ENCODE peak calls at places on chromosomes 13 and 19, in nine cellular contexts. N is transverse colon, X is adrenal gland, U is A549, T is uterus, B is Peyer's patch, O is tibial nerve, H is sigmoid colon, W is body of pancreas. D is an unnamed sample.
A peak's percentile ranks its signal among the peaks of the same experiment; 100 is the strongest.

GRCh38 chr19:7894612-7895309 is 6.5 kb downstream of the LRRC8E start:
- DNase-seq in X (no peak), N (peak; percentile 43), U (no peak), O (no peak), T (no peak), B (peak; percentile 51), W (peak; percentile 66), H (no peak), D (no peak)

GRCh38 chr13:112902669-112903068 is 66.3 kb upstream of the MCF2L start:
- DNase-seq in X (no peak), B (peak; percentile 5), W (peak; percentile 44), N (no peak), U (no peak), O (no peak), H (peak; percentile 33), T (no peak), D (no peak)

GRCh38 chr13:59064042-59064441 is 1099.7 kb downstream of the DIAPH3 start:
- DNase-seq in W (no peak), T (no peak), H (no peak), B (no peak), X (no peak), O (no peak), N (no peak), U (no peak), D (no peak)

GRCh38 chr13:74574964-74575728 is 440.9 kb upstream of the KLF12 start:
- DNase-seq in O (no peak), U (no peak), W (no peak), B (no peak), T (no peak), X (no peak), H (no peak), N (no peak), D (no peak)

GRCh38 chr13:34207872-34208271 is 389.9 kb downstream of the RFC3 start:
- DNase-seq in O (no peak), H (no peak), N (no peak), B (no peak), X (no peak), U (no peak), T (no peak), W (no peak), D (no peak)

GRCh38 chr13:113897966-113898365 is 34.1 kb upstream of the GAS6 start:
- DNase-seq in T (no peak), U (no peak), O (no peak), W (no peak), X (no peak), N (no peak), H (no peak), B (no peak), D (no peak)

GRCh38 chr19:52138614-52139290 is 986 bp downstream of the ZNF616 start:
- DNase-seq in H (no peak), U (no peak), N (peak; percentile 25), W (peak; percentile 48), X (peak; percentile 34), T (peak; percentile 20), O (no peak), B (peak; percentile 50), D (peak; percentile 47)

GRCh38 chr13:102977471-102977870 is 88.7 kb downstream of the SLC10A2 start:
- DNase-seq in X (no peak), W (no peak), U (no peak), H (no peak), N (no peak), T (no peak), B (no peak), O (no peak), D (no peak)

GRCh38 chr19:49161987-49162386 is 4.4 kb downstream of the TRPM4 start:
- DNase-seq in N (no peak), H (no peak), W (no peak), X (no peak), T (no peak), U (no peak), O (no peak), B (no peak), D (no peak)

GRCh38 chr13:41050041-41050440 is 11.3 kb upstream of the WBP4 start:
- DNase-seq in U (no peak), H (no peak), B (no peak), N (no peak), T (no peak), X (no peak), O (no peak), W (no peak), D (no peak)

GRCh38 chr13:51729853-51730553 is 74.0 kb downstream of the DHRS12 start:
- DNase-seq in W (no peak), B (no peak), H (peak; percentile 86), O (no peak), T (peak; percentile 75), N (peak; percentile 19), U (no peak), X (peak; percentile 60), D (peak; percentile 43)

GRCh38 chr19:29872224-29872731 is 60.5 kb downstream of the CCNE1 start:
- DNase-seq in O (no peak), X (no peak), B (no peak), T (no peak), N (no peak), H (no peak), U (no peak), W (no peak), D (no peak)

GRCh38 chr19:3665681-3666544 is 34.4 kb downstream of the PIP5K1C start:
- DNase-seq in B (peak; percentile 83), W (peak; percentile 74), H (peak; percentile 86), T (peak; percentile 67), N (peak; percentile 70), X (peak; percentile 74), O (peak; percentile 42), U (peak; percentile 57), D (peak; percentile 79)

GRCh38 chr19:14370169-14370998 is 10.9 kb upstream of the ADGRE5 start:
- DNase-seq in B (no peak), N (no peak), T (no peak), O (no peak), W (no peak), H (no peak), U (no peak), X (no peak), D (no peak)

GRCh38 chr13:104086759-104087158 is 1020.5 kb upstream of the SLC10A2 start:
- DNase-seq in W (no peak), O (no peak), T (no peak), N (no peak), B (no peak), X (no peak), U (no peak), H (no peak), D (no peak)

GRCh38 chr19:658916-659839 is 3.8 kb downstream of the RNF126 start:
- DNase-seq in U (no peak), N (peak; percentile 54), H (peak; percentile 75), B (no peak), T (no peak), X (no peak), O (no peak), W (peak; percentile 37), D (no peak)

GRCh38 chr19:3515891-3516422 is 9.8 kb downstream of the FZR1 start:
- DNase-seq in U (no peak), X (no peak), O (no peak), H (no peak), B (no peak), W (no peak), T (no peak), N (no peak), D (no peak)

GRCh38 chr19:44942067-44942571 is at the start of gene APOC4:
- DNase-seq in X (no peak), U (no peak), T (no peak), H (no peak), B (no peak), O (no peak), W (no peak), N (no peak), D (no peak)
- H3K27ac ChIP-seq in X (no peak within 1 kb of the TSS), U (no peak within 1 kb of the TSS), T (no peak within 1 kb of the TSS), H (no peak within 1 kb of the TSS), B (no peak within 1 kb of the TSS), O (no peak within 1 kb of the TSS), W (no peak within 1 kb of the TSS), N (no peak within 1 kb of the TSS), D (no peak within 1 kb of the TSS)

GRCh38 chr19:13095934-13096890 is 6.4 kb downstream of the LYL1 start:
- DNase-seq in X (no peak), B (no peak), T (peak; percentile 59), N (no peak), O (no peak), W (no peak), H (peak; percentile 77), U (peak; percentile 30), D (peak; percentile 57)
- TF ChIP-seq POLR2A in X (no peak), B (no peak), T (no peak), N (no peak), O (no peak), W (no peak), H (no peak), U (no peak), D (no peak)

GRCh38 chr13:99969934-99970760 is 1.4 kb downstream of the ZIC5 start:
- DNase-seq in U (no peak), H (no peak), B (no peak), T (no peak), W (no peak), N (no peak), X (no peak), O (no peak), D (no peak)

GRCh38 chr13:99969368-99969933 is 2.1 kb downstream of the ZIC5 start:
- DNase-seq in H (no peak), U (no peak), T (no peak), N (no peak), W (no peak), X (no peak), B (no peak), O (no peak), D (no peak)

GRCh38 chr13:99971576-99972189 is at the start of gene ZIC5:
- DNase-seq in B (no peak), O (no peak), X (no peak), W (no peak), U (peak; percentile 72), H (no peak), N (no peak), T (no peak), D (no peak)

GRCh38 chr13:99972190-99972731 is 694 bp upstream of the ZIC5 start:
- DNase-seq in B (no peak), X (no peak), O (no peak), U (no peak), W (no peak), T (no peak), H (no peak), N (no peak), D (no peak)

GRCh38 chr13:99970761-99971575 is 599 bp downstream of the ZIC5 start:
- DNase-seq in O (no peak), U (no peak), H (no peak), X (no peak), W (no peak), N (no peak), B (no peak), T (no peak), D (peak; percentile 19)
- H3K27ac ChIP-seq in O (no peak overlapping the region), U (peak overlapping the region; percentile 98), H (no peak overlapping the region), X (no peak overlapping the region), W (no peak overlapping the region), N (no peak overlapping the region), B (no peak overlapping the region), T (no peak overlapping the region), D (no peak overlapping the region)

DNA sequence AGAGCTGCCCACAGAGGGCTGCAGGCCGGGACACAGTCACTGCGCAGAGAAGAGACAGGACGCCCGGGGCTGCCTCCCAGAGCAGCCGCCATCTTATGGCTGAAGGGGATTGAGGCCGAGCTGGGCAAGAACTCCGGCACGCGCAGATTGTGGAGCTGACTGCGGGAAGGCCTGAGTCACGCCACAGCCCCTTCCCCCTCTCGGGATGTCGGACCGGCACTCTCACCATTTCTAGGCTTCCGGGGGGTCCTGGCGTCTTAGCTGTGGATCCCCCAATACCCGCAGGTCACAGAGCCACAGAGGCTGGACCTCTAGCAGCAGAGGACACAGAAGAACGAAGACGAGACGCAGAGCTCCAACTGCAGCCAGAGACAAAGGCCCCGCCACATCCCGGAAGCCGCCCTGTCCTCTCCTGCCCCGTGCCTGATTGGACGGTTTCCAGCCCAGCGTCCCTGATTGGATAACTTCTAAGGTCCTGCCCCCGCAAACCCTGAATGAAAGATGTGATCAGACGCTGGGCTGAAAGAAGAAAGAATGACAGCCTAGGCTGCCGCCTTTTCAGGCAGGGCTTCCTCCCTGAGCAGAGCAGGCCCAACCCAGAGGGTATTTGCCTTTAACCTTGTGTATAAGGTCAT is at the start of gene ZNF43:
- DNase-seq in O (peak; percentile 96), N (peak; percentile 97), B (peak; percentile 92), X (peak; percentile 99), W (peak; percentile 98), T (peak; percentile 98), H (peak; percentile 99), U (peak; percentile 69), D (peak; percentile 95)
- TF ChIP-seq POLR2A in O (peak; percentile 58), N (peak; percentile 90), B (peak; percentile 75), X (peak; percentile 97), W (peak; percentile 69), T (peak; percentile 81), H (peak; percentile 81), U (peak; percentile 43), D (peak; percentile 75)

D was measured in ovary.